ENCODE peak calls at places on chromosome 18, in seven cellular contexts. One of them, this sample, is unnamed.

GRCh38 chr18:2997846-2998599 is 14.9 kb downstream of the LPIN2 start:
- DNase-seq in OCI-LY7: no peak
- DNase-seq in HL-60: no peak
- DNase-seq in CD4-positive, alpha-beta T cell: no peak
- DNase-seq in heart right ventricle: no peak
- DNase-seq in kidney epithelial cell: no peak
- DNase-seq in cardiac fibroblast: peak
- DNase-seq in this sample: no peak

GRCh38 chr18:31042391-31043181 is at the start of gene DSC3:
- DNase-seq in OCI-LY7: no peak
- DNase-seq in HL-60: no peak
- DNase-seq in CD4-positive, alpha-beta T cell: no peak
- DNase-seq in heart right ventricle: no peak
- DNase-seq in kidney epithelial cell: no peak
- DNase-seq in cardiac fibroblast: peak
- DNase-seq in this sample: no peak

GRCh38 chr18:47150029-47150823 is at the start of gene HDHD2:
- DNase-seq in OCI-LY7: peak
- DNase-seq in HL-60: peak
- DNase-seq in CD4-positive, alpha-beta T cell: peak
- DNase-seq in heart right ventricle: peak
- DNase-seq in kidney epithelial cell: no peak
- DNase-seq in cardiac fibroblast: peak
- DNase-seq in this sample: no peak

GRCh38 chr18:24601624-24602023 is 141.2 kb downstream of the HRH4 start:
- DNase-seq in OCI-LY7: no peak
- DNase-seq in HL-60: no peak
- DNase-seq in CD4-positive, alpha-beta T cell: no peak
- DNase-seq in heart right ventricle: no peak
- DNase-seq in kidney epithelial cell: no peak
- DNase-seq in cardiac fibroblast: no peak
- DNase-seq in this sample: no peak

GRCh38 chr18:22332590-22332989 is 85.1 kb downstream of the CTAGE1 start:
- DNase-seq in OCI-LY7: peak
- DNase-seq in HL-60: peak
- DNase-seq in CD4-positive, alpha-beta T cell: no peak
- DNase-seq in heart right ventricle: no peak
- DNase-seq in kidney epithelial cell: no peak
- DNase-seq in cardiac fibroblast: no peak
- DNase-seq in this sample: no peak

GRCh38 chr18:9082763-9083510 is 19.6 kb upstream of the NDUFV2 start:
- DNase-seq in OCI-LY7: peak
- DNase-seq in HL-60: peak
- DNase-seq in CD4-positive, alpha-beta T cell: no peak
- DNase-seq in heart right ventricle: no peak
- DNase-seq in kidney epithelial cell: no peak
- DNase-seq in cardiac fibroblast: no peak
- DNase-seq in this sample: no peak

GRCh38 chr18:43396266-43396665 is 119.0 kb upstream of the SYT4 start:
- DNase-seq in OCI-LY7: no peak
- DNase-seq in HL-60: no peak
- DNase-seq in CD4-positive, alpha-beta T cell: no peak
- DNase-seq in heart right ventricle: no peak
- DNase-seq in kidney epithelial cell: no peak
- DNase-seq in cardiac fibroblast: peak
- DNase-seq in this sample: no peak

GRCh38 chr18:24704921-24705620 is 244.6 kb downstream of the HRH4 start:
- DNase-seq in OCI-LY7: no peak
- DNase-seq in HL-60: no peak
- DNase-seq in CD4-positive, alpha-beta T cell: no peak
- DNase-seq in heart right ventricle: no peak
- DNase-seq in kidney epithelial cell: no peak
- DNase-seq in cardiac fibroblast: no peak
- DNase-seq in this sample: no peak

GRCh38 chr18:31680836-31681568 is 3.4 kb downstream of the B4GALT6 start:
- DNase-seq in OCI-LY7: peak
- DNase-seq in HL-60: no peak
- DNase-seq in CD4-positive, alpha-beta T cell: no peak
- DNase-seq in heart right ventricle: no peak
- DNase-seq in kidney epithelial cell: no peak
- DNase-seq in cardiac fibroblast: peak
- DNase-seq in this sample: no peak

GRCh38 chr18:54774971-54775665 is 53.2 kb upstream of the RAB27B start:
- DNase-seq in OCI-LY7: no peak
- DNase-seq in HL-60: no peak
- DNase-seq in CD4-positive, alpha-beta T cell: no peak
- DNase-seq in heart right ventricle: no peak
- DNase-seq in kidney epithelial cell: no peak
- DNase-seq in cardiac fibroblast: peak
- DNase-seq in this sample: no peak

GRCh38 chr18:42882146-42882545 is 233.3 kb downstream of the RIT2 start:
- DNase-seq in OCI-LY7: no peak
- DNase-seq in HL-60: no peak
- DNase-seq in CD4-positive, alpha-beta T cell: no peak
- DNase-seq in heart right ventricle: no peak
- DNase-seq in kidney epithelial cell: no peak
- DNase-seq in cardiac fibroblast: no peak
- DNase-seq in this sample: no peak

GRCh38 chr18:48296581-48296980 is 112.6 kb downstream of the ZBTB7C start:
- DNase-seq in OCI-LY7: no peak
- DNase-seq in HL-60: no peak
- DNase-seq in CD4-positive, alpha-beta T cell: no peak
- DNase-seq in heart right ventricle: no peak
- DNase-seq in kidney epithelial cell: no peak
- DNase-seq in cardiac fibroblast: no peak
- DNase-seq in this sample: no peak

GRCh38 chr18:32730620-32731021 is 42.2 kb downstream of the KLHL14 start:
- DNase-seq in OCI-LY7: peak
- DNase-seq in HL-60: no peak
- DNase-seq in CD4-positive, alpha-beta T cell: no peak
- DNase-seq in heart right ventricle: no peak
- DNase-seq in kidney epithelial cell: no peak
- DNase-seq in cardiac fibroblast: no peak
- DNase-seq in this sample: no peak

GRCh38 chr18:78975282-78975681 is 4.3 kb upstream of the SALL3 start:
- DNase-seq in OCI-LY7: no peak
- DNase-seq in HL-60: no peak
- DNase-seq in CD4-positive, alpha-beta T cell: no peak
- DNase-seq in heart right ventricle: no peak
- DNase-seq in kidney epithelial cell: no peak
- DNase-seq in cardiac fibroblast: no peak
- DNase-seq in this sample: no peak

GRCh38 chr18:6414118-6414722 is 491 bp downstream of the L3MBTL4 start:
- DNase-seq in OCI-LY7: no peak
- DNase-seq in HL-60: no peak
- DNase-seq in CD4-positive, alpha-beta T cell: no peak
- DNase-seq in heart right ventricle: peak
- DNase-seq in kidney epithelial cell: no peak
- DNase-seq in cardiac fibroblast: peak
- DNase-seq in this sample: no peak

GRCh38 chr18:57444301-57444759 is 9.2 kb downstream of the ONECUT2 start:
- DNase-seq in OCI-LY7: no peak
- DNase-seq in HL-60: no peak
- DNase-seq in CD4-positive, alpha-beta T cell: no peak
- DNase-seq in heart right ventricle: no peak
- DNase-seq in kidney epithelial cell: no peak
- DNase-seq in cardiac fibroblast: no peak
- DNase-seq in this sample: no peak

GRCh38 chr18:57445488-57446319 is 10.5 kb downstream of the ONECUT2 start:
- DNase-seq in OCI-LY7: no peak
- DNase-seq in HL-60: no peak
- DNase-seq in CD4-positive, alpha-beta T cell: no peak
- DNase-seq in heart right ventricle: no peak
- DNase-seq in kidney epithelial cell: no peak
- DNase-seq in cardiac fibroblast: no peak
- DNase-seq in this sample: peak

GRCh38 chr18:57447154-57447621 is 12.0 kb downstream of the ONECUT2 start:
- DNase-seq in OCI-LY7: peak
- DNase-seq in HL-60: peak
- DNase-seq in CD4-positive, alpha-beta T cell: no peak
- DNase-seq in heart right ventricle: no peak
- DNase-seq in kidney epithelial cell: no peak
- DNase-seq in cardiac fibroblast: peak
- DNase-seq in this sample: no peak

GRCh38 chr18:57443716-57444115 is 8.5 kb downstream of the ONECUT2 start:
- DNase-seq in OCI-LY7: no peak
- DNase-seq in HL-60: no peak
- DNase-seq in CD4-positive, alpha-beta T cell: no peak
- DNase-seq in heart right ventricle: no peak
- DNase-seq in kidney epithelial cell: no peak
- DNase-seq in cardiac fibroblast: no peak
- DNase-seq in this sample: no peak

DNA sequence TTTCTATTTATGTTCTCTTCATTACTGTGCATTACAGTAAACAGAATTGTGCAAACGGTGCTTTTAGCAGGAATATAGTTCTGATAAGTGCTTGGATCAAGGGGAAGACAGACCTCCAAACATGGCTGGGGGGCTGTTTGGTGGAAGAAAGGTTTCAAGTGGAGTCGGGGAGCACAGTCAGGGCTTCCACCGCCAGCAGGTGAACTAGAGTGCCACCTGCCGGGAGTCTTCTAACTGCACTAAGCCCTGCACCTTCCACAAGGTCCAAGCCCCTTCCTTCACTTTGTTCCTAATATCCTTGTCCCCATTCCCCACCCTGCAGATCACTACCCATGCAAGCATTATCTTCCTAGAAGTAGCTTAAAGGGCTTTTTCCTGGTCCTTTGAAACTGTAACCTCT is 11.1 kb downstream of the ONECUT2 start:
- DNase-seq in OCI-LY7: peak
- DNase-seq in HL-60: peak
- DNase-seq in CD4-positive, alpha-beta T cell: no peak
- DNase-seq in heart right ventricle: no peak
- DNase-seq in kidney epithelial cell: no peak
- DNase-seq in cardiac fibroblast: no peak
- DNase-seq in this sample: no peak
- TF ChIP-seq CTCF in OCI-LY7: peak
- TF ChIP-seq CTCF in HL-60: peak
- TF ChIP-seq CTCF in CD4-positive, alpha-beta T cell: no peak
- TF ChIP-seq CTCF in heart right ventricle: peak
- TF ChIP-seq CTCF in kidney epithelial cell: peak
- TF ChIP-seq CTCF in cardiac fibroblast: peak
- TF ChIP-seq CTCF in this sample: peak

DNA sequence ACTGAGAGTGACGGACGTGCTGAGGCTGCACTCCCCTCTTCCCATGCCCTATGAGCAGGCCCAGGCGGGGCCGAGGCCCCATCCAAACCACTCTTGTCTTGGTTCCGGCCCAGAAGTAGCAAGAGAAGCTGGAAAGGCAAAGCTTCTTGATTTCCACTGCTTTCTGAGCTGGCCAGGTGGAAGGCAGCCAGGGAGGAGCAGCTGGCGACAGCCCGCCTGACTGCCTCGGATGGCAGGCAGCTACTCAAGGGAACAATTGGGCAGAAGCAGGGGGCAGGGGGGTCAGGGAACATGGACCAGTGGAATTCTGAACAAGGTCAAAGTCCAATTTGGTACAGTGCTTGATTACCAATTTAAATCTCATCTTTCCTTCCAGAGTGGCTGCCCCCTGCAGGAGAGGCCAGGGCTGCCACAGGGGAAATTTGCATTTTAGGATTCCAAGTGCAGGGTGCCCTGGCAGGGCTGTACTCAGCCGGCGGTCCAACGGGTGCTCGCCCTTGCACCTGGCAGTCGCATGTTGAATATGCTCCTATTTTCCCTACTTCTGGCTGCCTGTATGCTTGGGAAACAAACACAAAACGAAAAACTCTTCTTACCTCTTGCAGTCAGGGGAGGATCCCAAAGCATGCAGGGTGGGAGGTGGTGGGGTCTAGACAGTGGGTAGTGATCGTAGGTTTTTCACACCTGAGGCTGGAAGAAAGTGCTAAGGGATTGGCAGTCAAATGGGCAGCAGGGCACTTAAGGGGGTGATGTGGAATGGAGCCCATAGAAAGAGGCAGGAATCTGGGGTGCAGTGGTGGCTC is 67.3 kb downstream of the LIPG start:
- DNase-seq in OCI-LY7: no peak
- DNase-seq in HL-60: no peak
- DNase-seq in CD4-positive, alpha-beta T cell: no peak
- DNase-seq in heart right ventricle: peak
- DNase-seq in kidney epithelial cell: no peak
- DNase-seq in cardiac fibroblast: no peak
- DNase-seq in this sample: no peak
- TF ChIP-seq CTCF in OCI-LY7: no peak
- TF ChIP-seq CTCF in HL-60: peak
- TF ChIP-seq CTCF in CD4-positive, alpha-beta T cell: no peak
- TF ChIP-seq CTCF in heart right ventricle: peak
- TF ChIP-seq CTCF in kidney epithelial cell: peak
- TF ChIP-seq CTCF in cardiac fibroblast: peak
- TF ChIP-seq CTCF in this sample: peak

GRCh38 chr18:66564236-66564635 is 39.7 kb downstream of the CDH19 start:
- DNase-seq in OCI-LY7: no peak
- DNase-seq in HL-60: no peak
- DNase-seq in CD4-positive, alpha-beta T cell: no peak
- DNase-seq in heart right ventricle: no peak
- DNase-seq in kidney epithelial cell: no peak
- DNase-seq in cardiac fibroblast: no peak
- DNase-seq in this sample: no peak

GRCh38 chr18:66562279-66562678 is 41.6 kb downstream of the CDH19 start:
- DNase-seq in OCI-LY7: no peak
- DNase-seq in HL-60: no peak
- DNase-seq in CD4-positive, alpha-beta T cell: no peak
- DNase-seq in heart right ventricle: no peak
- DNase-seq in kidney epithelial cell: no peak
- DNase-seq in cardiac fibroblast: no peak
- DNase-seq in this sample: no peak

GRCh38 chr18:66558773-66559172 is 45.1 kb downstream of the CDH19 start:
- DNase-seq in OCI-LY7: no peak
- DNase-seq in HL-60: no peak
- DNase-seq in CD4-positive, alpha-beta T cell: no peak
- DNase-seq in heart right ventricle: no peak
- DNase-seq in kidney epithelial cell: no peak
- DNase-seq in cardiac fibroblast: peak
- DNase-seq in this sample: no peak

GRCh38 chr18:66557091-66557490 is 46.8 kb downstream of the CDH19 start:
- DNase-seq in OCI-LY7: no peak
- DNase-seq in HL-60: no peak
- DNase-seq in CD4-positive, alpha-beta T cell: no peak
- DNase-seq in heart right ventricle: no peak
- DNase-seq in kidney epithelial cell: no peak
- DNase-seq in cardiac fibroblast: no peak
- DNase-seq in this sample: no peak

DNA sequence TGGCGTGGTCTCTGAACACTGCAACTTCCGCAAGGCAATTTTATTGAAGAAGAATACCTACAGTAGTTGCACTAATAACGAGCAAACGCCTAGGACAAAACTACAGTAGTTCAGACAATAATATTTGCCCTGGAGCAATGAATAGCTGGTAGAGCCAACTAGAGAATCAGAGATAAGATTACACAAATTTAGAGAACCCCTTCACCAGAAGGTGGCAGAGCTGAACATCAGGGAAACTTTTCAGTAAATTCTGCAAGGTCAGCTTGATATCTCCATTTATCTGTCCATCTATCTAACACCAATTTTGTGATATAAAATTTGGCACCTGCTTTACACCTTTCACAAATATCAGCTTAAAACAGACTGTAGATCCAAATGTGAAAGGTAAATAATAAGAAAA is 43.8 kb downstream of the CDH19 start:
- DNase-seq in OCI-LY7: no peak
- DNase-seq in HL-60: peak
- DNase-seq in CD4-positive, alpha-beta T cell: no peak
- DNase-seq in heart right ventricle: no peak
- DNase-seq in kidney epithelial cell: no peak
- DNase-seq in cardiac fibroblast: peak
- DNase-seq in this sample: peak
- TF ChIP-seq CTCF in OCI-LY7: peak
- TF ChIP-seq CTCF in HL-60: no peak
- TF ChIP-seq CTCF in CD4-positive, alpha-beta T cell: no peak
- TF ChIP-seq CTCF in heart right ventricle: peak
- TF ChIP-seq CTCF in kidney epithelial cell: peak
- TF ChIP-seq CTCF in cardiac fibroblast: peak
- TF ChIP-seq CTCF in this sample: peak

GRCh38 chr18:68735498-68736343 is 20.8 kb upstream of the TMX3 start:
- DNase-seq in OCI-LY7: peak
- DNase-seq in HL-60: peak
- DNase-seq in CD4-positive, alpha-beta T cell: no peak
- DNase-seq in heart right ventricle: no peak
- DNase-seq in kidney epithelial cell: no peak
- DNase-seq in cardiac fibroblast: peak
- DNase-seq in this sample: peak
- TF ChIP-seq CTCF in OCI-LY7: peak
- TF ChIP-seq CTCF in HL-60: peak
- TF ChIP-seq CTCF in CD4-positive, alpha-beta T cell: peak
- TF ChIP-seq CTCF in heart right ventricle: peak
- TF ChIP-seq CTCF in kidney epithelial cell: peak
- TF ChIP-seq CTCF in cardiac fibroblast: peak
- TF ChIP-seq CTCF in this sample: peak